ENCODE peak calls at places on chromosome 12, in nine cellular contexts. B is A673, H is esophagus squamous epithelium, T is stomach, R is PC-3, D is astrocyte of the cerebellum, N is A549, S is cardiac fibroblast, A is Peyer's patch. G is an unnamed sample.

GRCh38 chr12:5500326-5500659 is 68.4 kb downstream of the NTF3 start:
- DNase-seq in B (no peak), H (no peak), T (no peak), R (no peak), D (no peak), N (no peak), S (no peak), A (no peak), G (no peak)

GRCh38 chr12:97560359-97560758 is 97.8 kb downstream of the RMST start:
- DNase-seq in B (no peak), H (no peak), T (no peak), R (no peak), D (no peak), N (no peak), S (no peak), A (no peak), G (no peak)

GRCh38 chr12:87274594-87275245 is 754.5 kb downstream of the C12orf50 start:
- DNase-seq in B (peak), H (no peak), T (no peak), R (peak), D (no peak), N (peak), S (peak), A (no peak), G (no peak)

GRCh38 chr12:12704593-12705230 is 8.7 kb upstream of the GPR19 start:
- DNase-seq in B (peak), H (no peak), T (peak), R (peak), D (peak), N (peak), S (peak), A (peak), G (peak)

GRCh38 chr12:110245278-110245868 is 35.7 kb upstream of the ATP2A2 start:
- DNase-seq in B (peak), H (no peak), T (peak), R (peak), D (no peak), N (peak), S (peak), A (peak), G (no peak)

GRCh38 chr12:30828686-30829085 is 73.9 kb upstream of the CAPRIN2 start:
- DNase-seq in B (no peak), H (no peak), T (no peak), R (peak), D (peak), N (no peak), S (no peak), A (no peak), G (no peak)

GRCh38 chr12:1083888-1084262 is 92.9 kb downstream of the ERC1 start:
- DNase-seq in B (peak), H (no peak), T (no peak), R (peak), D (peak), N (peak), S (peak), A (no peak), G (peak)

GRCh38 chr12:89469361-89469760 is 55.2 kb downstream of the GALNT4 start:
- DNase-seq in B (no peak), H (no peak), T (no peak), R (peak), D (peak), N (no peak), S (peak), A (no peak), G (no peak)

GRCh38 chr12:34300376-34301250 is 278.3 kb downstream of the ALG10 start:
- DNase-seq in B (no peak), H (no peak), T (no peak), R (no peak), D (no peak), N (no peak), S (no peak), A (no peak), G (no peak)

GRCh38 chr12:69484428-69484827 is 14.2 kb downstream of the FRS2 start:
- DNase-seq in B (peak), H (no peak), T (no peak), R (no peak), D (no peak), N (no peak), S (no peak), A (no peak), G (no peak)

GRCh38 chr12:39892146-39892545 is 213.7 kb downstream of the SLC2A13 start:
- DNase-seq in B (no peak), H (no peak), T (no peak), R (no peak), D (no peak), N (no peak), S (peak), A (no peak), G (peak)

GRCh38 chr12:52152905-52153317 is 38.9 kb downstream of the KRT80 start:
- DNase-seq in B (no peak), H (no peak), T (no peak), R (no peak), D (no peak), N (no peak), S (no peak), A (no peak), G (no peak)

GRCh38 chr12:121779422-121779895 is 14.0 kb downstream of the RHOF start:
- DNase-seq in B (no peak), H (no peak), T (no peak), R (no peak), D (no peak), N (no peak), S (no peak), A (no peak), G (no peak)

GRCh38 chr12:53122961-53123468 is 19.7 kb downstream of the SOAT2 start:
- DNase-seq in B (peak), H (no peak), T (no peak), R (no peak), D (no peak), N (peak), S (peak), A (no peak), G (no peak)

GRCh38 chr12:106736051-106736957 is 38.2 kb upstream of the RIC8B start:
- DNase-seq in B (peak), H (no peak), T (no peak), R (peak), D (no peak), N (peak), S (peak), A (no peak), G (no peak)

GRCh38 chr12:13203028-13203922 is 6.7 kb downstream of the EMP1 start:
- DNase-seq in B (peak), H (no peak), T (no peak), R (no peak), D (no peak), N (peak), S (peak), A (no peak), G (no peak)

GRCh38 chr12:16344269-16344668 is 3.2 kb upstream of the MGST1 start:
- DNase-seq in B (no peak), H (no peak), T (no peak), R (peak), D (no peak), N (no peak), S (peak), A (no peak), G (no peak)

GRCh38 chr12:96466939-96467751 is 22.2 kb upstream of the CFAP54 start:
- DNase-seq in B (no peak), H (no peak), T (no peak), R (peak), D (no peak), N (no peak), S (peak), A (no peak), G (no peak)

GRCh38 chr12:88575361-88575959 is 4.8 kb downstream of the KITLG start:
- DNase-seq in B (no peak), H (no peak), T (no peak), R (no peak), D (no peak), N (no peak), S (peak), A (no peak), G (no peak)

GRCh38 chr12:122200541-122201175 is 2.9 kb upstream of the B3GNT4 start:
- DNase-seq in B (no peak), H (no peak), T (no peak), R (no peak), D (no peak), N (no peak), S (no peak), A (no peak), G (no peak)

GRCh38 chr12:57766464-57767311 is at the start of gene CYP27B1:
- DNase-seq in B (peak), H (no peak), T (no peak), R (peak), D (no peak), N (peak), S (peak), A (peak), G (no peak)

GRCh38 chr12:75364918-75365317 is 26.0 kb upstream of the GLIPR1L2 start:
- DNase-seq in B (peak), H (no peak), T (no peak), R (no peak), D (no peak), N (no peak), S (peak), A (no peak), G (no peak)

GRCh38 chr12:22276846-22277245 is 57.7 kb downstream of the ST8SIA1 start:
- DNase-seq in B (no peak), H (no peak), T (no peak), R (no peak), D (no peak), N (no peak), S (no peak), A (no peak), G (no peak)
- H3K4me3 ChIP-seq in B (no peak), H (no peak), T (no peak), R (no peak), D (no peak), N (no peak), S (no peak), A (no peak), G (no peak)

DNA sequence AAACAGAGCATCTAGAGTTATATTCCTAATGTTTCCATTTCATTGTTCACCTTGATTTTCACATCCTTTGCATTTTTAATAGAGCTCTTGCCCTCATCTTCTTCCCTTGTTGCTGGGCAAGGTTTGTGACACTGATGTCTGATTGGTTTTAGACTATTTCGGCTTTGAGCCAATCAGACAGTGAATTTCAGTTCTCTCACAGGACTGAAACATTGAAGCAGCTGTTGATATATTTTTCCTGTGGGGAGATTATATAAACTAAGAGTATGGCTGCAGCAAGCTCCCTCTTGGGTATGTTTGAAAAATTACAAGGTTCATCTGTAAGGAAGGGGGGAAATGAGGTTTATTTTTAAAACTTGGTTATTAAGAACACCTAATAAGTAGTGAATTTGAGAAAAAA is 51.2 kb downstream of the ATF7IP start:
- DNase-seq in B (peak), H (no peak), T (no peak), R (peak), D (peak), N (peak), S (peak), A (no peak), G (peak)
- TF ChIP-seq CTCF in B (peak), H (no peak), T (no peak), R (no peak), D (peak), N (no peak), S (peak), A (peak), G (no peak)

GRCh38 chr12:60168441-60168840 is 572.6 kb downstream of the SLC16A7 start:
- DNase-seq in B (no peak), H (no peak), T (no peak), R (peak), D (no peak), N (peak), S (peak), A (no peak), G (peak)

GRCh38 chr12:60162988-60163720 is 567.3 kb downstream of the SLC16A7 start:
- DNase-seq in B (no peak), H (no peak), T (no peak), R (no peak), D (no peak), N (no peak), S (no peak), A (no peak), G (no peak)
- H3K4me3 ChIP-seq in B (no peak), H (no peak), T (no peak), R (no peak), D (no peak), N (no peak), S (no peak), A (no peak), G (no peak)

DNA sequence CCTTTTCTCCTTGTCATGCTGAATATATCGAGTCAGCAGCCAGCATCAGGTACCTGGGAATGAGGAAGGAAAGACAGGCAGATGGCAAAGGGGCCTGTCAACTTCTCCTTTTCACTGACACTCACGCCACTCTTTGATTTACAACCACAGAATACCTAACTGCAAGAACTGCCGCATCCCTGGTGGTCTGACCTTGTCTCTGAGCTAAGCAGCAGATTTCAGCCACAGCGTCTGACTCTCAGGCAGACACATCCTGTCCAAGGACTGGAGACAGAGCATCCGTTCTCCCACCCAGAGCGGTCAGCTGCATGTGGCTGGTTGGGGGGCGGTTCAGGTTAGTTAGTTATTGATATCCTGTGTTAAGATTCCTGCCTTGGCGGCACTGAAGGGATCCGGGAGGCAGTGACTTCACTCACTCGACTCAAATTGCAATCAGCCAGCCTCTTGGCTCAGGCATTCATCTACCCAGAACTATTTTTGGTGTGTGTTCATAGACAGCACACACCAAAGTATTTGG is 11.2 kb upstream of the MAP1LC3B2 start:
- DNase-seq in B (no peak), H (no peak), T (no peak), R (no peak), D (no peak), N (no peak), S (no peak), A (peak), G (no peak)
- TF ChIP-seq CTCF in B (no peak), H (no peak), T (no peak), R (no peak), D (no peak), N (no peak), S (no peak), A (no peak), G (no peak)

DNA sequence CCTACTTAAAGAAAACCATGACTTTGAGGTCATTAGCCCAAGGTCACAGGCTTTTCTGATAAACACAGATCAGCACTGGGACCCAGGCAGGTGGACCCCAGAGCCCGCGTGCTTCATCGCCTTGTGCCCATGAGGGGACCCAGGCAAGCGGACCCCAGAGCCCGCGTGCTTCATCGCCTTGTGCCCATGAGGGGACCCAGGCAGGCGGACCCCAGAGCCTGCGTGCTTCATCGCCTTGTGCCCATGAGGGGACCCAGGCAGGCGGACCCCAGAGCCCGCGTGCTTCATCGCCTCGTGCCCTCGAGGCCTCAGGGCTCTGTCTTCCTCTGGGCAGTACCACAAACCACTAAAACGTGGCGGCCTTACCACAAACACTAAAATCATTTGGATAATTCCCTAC is 31.7 kb downstream of the STX2 start:
- DNase-seq in B (no peak), H (no peak), T (no peak), R (no peak), D (no peak), N (no peak), S (no peak), A (no peak), G (no peak)
- H3K4me3 ChIP-seq in B (no peak), H (no peak), T (no peak), R (no peak), D (no peak), N (no peak), S (no peak), A (no peak), G (no peak)